ENCODE peak calls at places on chromosome 1, in six cellular contexts. Q is A673; A is psoas muscle; H is HCT116; E is IMR-90; D is CD8-positive, alpha-beta T cell. O is an unnamed sample.

GRCh38 chr1:54110991-54111390 is 41.8 kb downstream of the CDCP2 start:
- DNase-seq in Q (no peak), A (no peak), H (no peak), E (no peak), D (no peak), O (no peak)

GRCh38 chr1:113938192-113938591 is 9.1 kb downstream of the HIPK1 start:
- DNase-seq in Q (peak; percentile 19), A (no peak), H (no peak), E (no peak), D (no peak), O (no peak)

GRCh38 chr1:47663286-47663685 is 225.4 kb downstream of the FOXD2 start:
- DNase-seq in Q (no peak), A (no peak), H (no peak), E (no peak), D (no peak), O (no peak)

GRCh38 chr1:175191654-175192053 is 922 bp downstream of the KIAA0040 start:
- DNase-seq in Q (no peak), A (no peak), H (no peak), E (no peak), D (no peak), O (no peak)

GRCh38 chr1:248417854-248418253 is 15.0 kb downstream of the OR2T1 start:
- DNase-seq in Q (no peak), A (no peak), H (no peak), E (no peak), D (no peak), O (no peak)

GRCh38 chr1:35288761-35289160 is 20.3 kb downstream of the ZMYM4 start:
- DNase-seq in Q (no peak), A (no peak), H (no peak), E (peak; percentile 51), D (no peak), O (no peak)

GRCh38 chr1:8448906-8449661 is 131.2 kb downstream of the SLC45A1 start:
- DNase-seq in Q (no peak), A (no peak), H (no peak), E (peak; percentile 63), D (no peak), O (no peak)

GRCh38 chr1:44029260-44029910 is 1.9 kb downstream of the SLC6A9 start:
- DNase-seq in Q (no peak), A (no peak), H (no peak), E (no peak), D (no peak), O (no peak)

GRCh38 chr1:165501351-165501974 is 42.3 kb upstream of the LRRC52 start:
- DNase-seq in Q (no peak), A (peak; percentile 24), H (no peak), E (no peak), D (no peak), O (no peak)

GRCh38 chr1:222893255-222893654 is 78.4 kb downstream of the DISP1 start:
- DNase-seq in Q (no peak), A (peak; percentile 67), H (no peak), E (no peak), D (no peak), O (no peak)

GRCh38 chr1:84089470-84090261 is 54.4 kb upstream of the PRKACB start:
- DNase-seq in Q (peak; percentile 68), A (no peak), H (peak; percentile 77), E (peak; percentile 51), D (no peak), O (no peak)

GRCh38 chr1:56135864-56136147 is 443.6 kb downstream of the PLPP3 start:
- DNase-seq in Q (no peak), A (no peak), H (no peak), E (no peak), D (no peak), O (no peak)

DNA sequence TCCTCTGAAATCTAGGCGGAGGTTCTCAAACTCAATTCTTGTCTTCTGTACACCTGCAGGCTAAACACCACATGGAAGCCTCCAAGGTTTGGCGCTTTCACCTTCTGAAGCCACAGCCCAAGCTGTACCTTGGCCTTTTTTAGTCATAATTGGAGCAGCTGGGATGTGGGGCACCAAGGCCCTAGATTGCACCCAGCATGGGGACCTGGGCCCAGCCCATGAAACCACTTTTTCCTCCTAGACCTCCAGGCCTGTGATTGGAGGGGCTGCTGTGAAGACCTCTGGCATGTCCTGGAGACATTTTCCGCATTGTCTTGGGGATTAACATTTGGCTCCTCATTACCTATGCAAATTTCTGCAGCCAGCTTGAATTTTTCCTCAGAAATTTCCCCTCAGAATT is 181.0 kb downstream of the TYW3 start:
- DNase-seq in Q (no peak), A (no peak), H (no peak), E (no peak), D (no peak), O (no peak)
- H3K9me3 ChIP-seq in Q (no peaks in the 10 kb centered on the region), A (peaks cover 12% of the 10 kb centered on the region), H (no peaks in the 10 kb centered on the region), E (no peaks in the 10 kb centered on the region), D (no peaks in the 10 kb centered on the region), O (no peaks in the 10 kb centered on the region)

GRCh38 chr1:156664949-156665411 is 12.2 kb downstream of the NES start:
- DNase-seq in Q (no peak), A (peak; percentile 61), H (no peak), E (no peak), D (no peak), O (no peak)

GRCh38 chr1:156662588-156663055 is 14.6 kb downstream of the NES start:
- DNase-seq in Q (no peak), A (no peak), H (no peak), E (no peak), D (no peak), O (no peak)

GRCh38 chr1:156665539-156665938 is 11.7 kb downstream of the NES start:
- DNase-seq in Q (no peak), A (no peak), H (no peak), E (no peak), D (no peak), O (no peak)

GRCh38 chr1:156663178-156663577 is 14.0 kb downstream of the NES start:
- DNase-seq in Q (no peak), A (peak; percentile 83), H (no peak), E (peak; percentile 79), D (no peak), O (no peak)

DNA sequence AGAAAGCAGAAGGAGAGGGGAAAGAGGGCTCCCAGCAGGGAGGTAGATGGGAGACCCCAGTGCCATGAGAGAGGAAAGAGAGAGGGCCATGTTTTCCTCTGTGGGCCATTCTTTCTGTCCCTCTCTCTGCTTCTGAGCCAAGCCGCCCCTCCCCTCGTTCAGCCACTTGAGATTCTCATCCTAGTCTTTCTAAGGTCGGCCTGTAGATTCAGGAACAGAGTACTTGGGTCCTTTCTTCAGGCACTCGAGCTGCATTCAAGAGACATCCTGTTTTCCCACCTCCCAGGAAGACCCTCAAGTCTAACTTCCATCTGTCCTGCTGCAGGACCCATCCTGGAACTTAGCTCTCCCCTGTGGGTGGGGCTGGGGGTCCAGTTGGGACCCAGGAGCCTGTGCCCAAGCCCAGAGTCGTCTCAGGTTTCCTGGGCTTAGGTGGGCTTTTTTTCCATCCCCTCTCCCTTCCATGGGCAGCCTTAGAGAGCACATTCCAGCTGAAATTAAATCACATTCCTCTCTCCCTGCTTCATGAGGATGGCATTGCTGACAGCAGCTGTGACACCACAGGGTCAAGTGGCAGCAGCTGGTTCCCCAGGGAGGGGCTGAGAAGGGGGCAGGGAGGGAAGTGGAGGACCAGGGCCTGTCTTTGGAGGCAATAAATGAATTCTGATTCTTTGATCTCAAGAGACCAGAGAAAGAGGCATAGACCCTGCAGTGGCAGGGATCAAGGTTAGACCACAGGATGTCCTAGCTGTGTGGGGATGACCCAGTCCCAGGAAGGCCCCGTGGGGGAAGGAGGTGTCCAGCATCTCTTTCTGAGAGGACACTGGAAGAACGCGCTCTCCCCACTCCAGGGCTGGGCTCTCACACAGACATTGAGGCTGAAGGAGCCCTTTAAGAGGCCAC is 12.9 kb downstream of the NES start:
- DNase-seq in Q (no peak), A (peak; percentile 46), H (no peak), E (peak; percentile 58), D (no peak), O (no peak)
- H3K4me3 ChIP-seq in Q (no peak overlapping the region), A (peak overlapping the region; percentile 30), H (no peak overlapping the region), E (no peak overlapping the region), D (no peak overlapping the region), O (no peak overlapping the region)

GRCh38 chr1:234980224-234980656 is 148.4 kb downstream of the TOMM20 start:
- DNase-seq in Q (no peak), A (no peak), H (no peak), E (no peak), D (no peak), O (no peak)
- TF ChIP-seq CTCF in Q (no peak), A (no peak), H (no peak), E (no peak), D (no peak), O (no peak)

GRCh38 chr1:27338751-27339150 is 3.1 kb upstream of the SYTL1 start:
- DNase-seq in Q (no peak), A (no peak), H (no peak), E (no peak), D (no peak), O (no peak)
- H3K9me3 ChIP-seq in Q (no peaks in the 10 kb centered on the region), A (no peaks in the 10 kb centered on the region), H (no peaks in the 10 kb centered on the region), E (no peaks in the 10 kb centered on the region), D (no peaks in the 10 kb centered on the region), O (no peaks in the 10 kb centered on the region)

DNA sequence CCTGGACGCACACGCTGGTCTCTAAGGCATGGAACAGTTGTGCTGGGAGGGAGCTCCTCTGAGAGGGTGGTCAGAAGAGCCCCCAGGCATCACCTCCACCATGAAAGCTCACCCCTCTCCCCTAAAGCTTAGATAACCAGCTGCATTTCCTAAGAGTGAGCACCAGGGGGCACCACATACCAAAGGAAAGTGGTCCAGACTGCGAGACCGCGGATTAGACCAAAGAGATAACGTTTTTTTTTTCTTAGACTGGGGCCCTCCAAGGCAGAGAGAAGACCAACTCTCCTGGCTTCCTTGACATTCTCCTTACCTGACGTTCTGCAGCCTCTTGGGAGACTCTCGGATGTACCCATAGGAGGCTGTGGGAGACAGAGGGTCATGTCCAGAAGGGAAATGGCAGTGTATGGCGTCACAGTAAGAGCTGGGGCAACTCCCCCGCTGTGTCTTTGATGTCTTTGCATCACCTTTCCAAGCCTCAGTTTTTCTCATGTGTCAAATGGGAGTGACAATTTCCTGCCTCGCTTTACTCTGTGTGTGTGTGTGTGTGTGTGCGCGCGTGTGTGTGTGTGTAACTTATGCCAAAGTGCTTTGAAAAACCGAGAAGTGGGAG is 12.3 kb upstream of the IFNLR1 start:
- DNase-seq in Q (peak; percentile 78), A (peak; percentile 48), H (peak; percentile 54), E (peak; percentile 57), D (peak; percentile 52), O (peak; percentile 49)
- H3K4me3 ChIP-seq in Q (no peak overlapping the region), A (peak overlapping the region; percentile 10), H (peak overlapping the region; percentile 24), E (no peak overlapping the region), D (no peak overlapping the region), O (no peak overlapping the region)

GRCh38 chr1:182368369-182368768 is 23.2 kb downstream of the GLUL start:
- DNase-seq in Q (no peak), A (no peak), H (no peak), E (no peak), D (no peak), O (no peak)
- TF ChIP-seq CTCF in Q (no peak), A (no peak), H (no peak), E (no peak), D (no peak), O (no peak)